ENCODE peak calls at places on chromosomes 13 and 19, in ten cellular contexts. H is astrocyte of the cerebellum, W is hepatocyte, Q is Panc1, Z is colonic mucosa, V is nephron progenitor cell, C is HCT116, M is AG09309, G is GM06990, B is Caco-2. Y is an unnamed sample.

GRCh38 chr19:51660975-51661600 is 14.5 kb upstream of the SIGLEC14 start:
- DNase-seq in H (peak), W (peak), Q (no peak), Z (peak), V (peak), C (peak), M (peak), G (no peak), B (peak), Y (peak)

GRCh38 chr19:50162988-50163387 is at the start of gene IZUMO2:
- DNase-seq in H (no peak), W (no peak), Q (no peak), Z (peak), V (no peak), C (no peak), M (no peak), G (no peak), B (no peak), Y (no peak)

GRCh38 chr13:97879646-97880297 is 73.7 kb upstream of the IPO5 start:
- DNase-seq in H (peak), W (no peak), Q (no peak), Z (no peak), V (no peak), C (peak), M (peak), G (no peak), B (no peak), Y (no peak)

GRCh38 chr13:46121597-46122163 is 16.8 kb upstream of the CPB2 start:
- DNase-seq in H (no peak), W (no peak), Q (no peak), Z (no peak), V (no peak), C (no peak), M (no peak), G (no peak), B (no peak), Y (no peak)

GRCh38 chr19:47994209-47994802 is at the start of gene ELSPBP1:
- DNase-seq in H (no peak), W (peak), Q (no peak), Z (no peak), V (peak), C (no peak), M (no peak), G (no peak), B (no peak), Y (no peak)

GRCh38 chr13:50745542-50745941 is 98.0 kb downstream of the DLEU7 start:
- DNase-seq in H (no peak), W (no peak), Q (no peak), Z (no peak), V (no peak), C (no peak), M (no peak), G (no peak), B (no peak), Y (no peak)

GRCh38 chr13:36718146-36718545 is 44.3 kb downstream of the SERTM1 start:
- DNase-seq in H (peak), W (no peak), Q (no peak), Z (no peak), V (no peak), C (no peak), M (no peak), G (no peak), B (no peak), Y (no peak)

GRCh38 chr13:27131202-27131623 is 40.4 kb downstream of the USP12 start:
- DNase-seq in H (no peak), W (peak), Q (peak), Z (peak), V (no peak), C (peak), M (no peak), G (peak), B (no peak), Y (peak)

DNA sequence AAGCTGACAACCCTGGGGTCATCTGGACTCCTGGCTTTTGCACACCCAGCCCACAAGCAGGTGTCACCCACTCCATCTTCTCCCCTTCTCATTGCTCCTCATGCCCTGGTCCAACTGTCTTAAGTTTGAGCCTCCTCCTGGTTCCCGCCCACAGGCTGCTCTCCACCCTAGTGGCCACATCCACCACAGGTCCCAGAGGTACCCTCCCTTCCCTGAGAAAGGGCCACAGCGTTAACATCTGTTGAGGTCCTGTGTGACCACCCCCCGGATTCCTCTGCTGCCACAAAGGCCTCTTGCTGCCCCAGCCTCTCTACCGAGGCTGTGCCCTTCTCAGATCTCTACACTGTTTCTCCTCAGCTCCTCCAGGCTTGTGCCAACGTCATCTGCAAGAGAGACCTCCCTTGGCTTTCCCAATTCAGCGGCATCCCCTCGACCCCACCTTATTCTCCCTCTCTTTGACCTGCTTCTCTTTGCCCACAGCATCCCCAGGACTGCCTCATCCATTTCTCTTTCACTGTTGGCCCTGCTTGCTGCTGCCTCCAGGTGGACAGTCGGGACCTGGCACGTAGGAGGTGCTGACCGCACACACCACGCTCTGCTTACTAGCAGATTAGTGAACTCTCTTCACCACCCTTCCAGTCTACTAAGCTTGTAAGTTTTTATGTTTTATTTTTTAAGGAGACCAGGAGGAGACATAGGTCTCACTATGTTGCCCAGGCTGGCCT is 33.3 kb downstream of the SUGP2 start:
- DNase-seq in H (no peak), W (no peak), Q (no peak), Z (no peak), V (no peak), C (no peak), M (no peak), G (no peak), B (no peak), Y (no peak)
- TF ChIP-seq CTCF in H (peak), W (peak), Q (no peak), Z (no peak), V (peak), C (peak), M (peak), G (no peak), B (no peak), Y (no peak)

GRCh38 chr19:15811476-15811875 is 4.0 kb downstream of the OR10H1 start:
- DNase-seq in H (no peak), W (no peak), Q (no peak), Z (no peak), V (no peak), C (no peak), M (no peak), G (no peak), B (no peak), Y (no peak)

GRCh38 chr19:15810335-15810734 is 5.1 kb downstream of the OR10H1 start:
- DNase-seq in H (no peak), W (no peak), Q (no peak), Z (peak), V (no peak), C (no peak), M (no peak), G (no peak), B (peak), Y (no peak)

GRCh38 chr19:15813916-15814315 is 1.5 kb downstream of the OR10H1 start:
- DNase-seq in H (no peak), W (no peak), Q (no peak), Z (no peak), V (no peak), C (no peak), M (no peak), G (no peak), B (no peak), Y (no peak)

GRCh38 chr19:15815306-15815705 is at the start of gene OR10H1:
- DNase-seq in H (no peak), W (no peak), Q (no peak), Z (no peak), V (no peak), C (no peak), M (no peak), G (no peak), B (peak), Y (no peak)

GRCh38 chr19:15812059-15812722 is 3.3 kb downstream of the OR10H1 start:
- DNase-seq in H (no peak), W (no peak), Q (no peak), Z (no peak), V (no peak), C (peak), M (no peak), G (no peak), B (peak), Y (no peak)
- TF ChIP-seq CTCF in H (no peak), W (no peak), Q (no peak), Z (no peak), V (no peak), C (peak), M (peak), G (peak), B (peak), Y (no peak)

GRCh38 chr19:33176670-33177416 is 17.3 kb upstream of the LRP3 start:
- DNase-seq in H (peak), W (peak), Q (peak), Z (peak), V (peak), C (peak), M (peak), G (peak), B (peak), Y (peak)
- TF ChIP-seq CTCF in H (peak), W (no peak), Q (no peak), Z (no peak), V (no peak), C (peak), M (peak), G (peak), B (no peak), Y (no peak)

GRCh38 chr19:42292963-42293362 is 9.0 kb upstream of the PRR19 start:
- DNase-seq in H (no peak), W (no peak), Q (no peak), Z (no peak), V (no peak), C (no peak), M (no peak), G (no peak), B (no peak), Y (no peak)

GRCh38 chr19:42293966-42294365 is 8.0 kb upstream of the PRR19 start:
- DNase-seq in H (no peak), W (no peak), Q (no peak), Z (no peak), V (no peak), C (no peak), M (no peak), G (no peak), B (no peak), Y (no peak)

GRCh38 chr19:42292042-42292960 is 9.6 kb upstream of the PRR19 start:
- DNase-seq in H (no peak), W (no peak), Q (no peak), Z (peak), V (no peak), C (no peak), M (no peak), G (no peak), B (no peak), Y (no peak)

GRCh38 chr19:42294471-42295137 is 7.3 kb upstream of the PRR19 start:
- DNase-seq in H (no peak), W (no peak), Q (no peak), Z (no peak), V (no peak), C (no peak), M (no peak), G (no peak), B (no peak), Y (no peak)

DNA sequence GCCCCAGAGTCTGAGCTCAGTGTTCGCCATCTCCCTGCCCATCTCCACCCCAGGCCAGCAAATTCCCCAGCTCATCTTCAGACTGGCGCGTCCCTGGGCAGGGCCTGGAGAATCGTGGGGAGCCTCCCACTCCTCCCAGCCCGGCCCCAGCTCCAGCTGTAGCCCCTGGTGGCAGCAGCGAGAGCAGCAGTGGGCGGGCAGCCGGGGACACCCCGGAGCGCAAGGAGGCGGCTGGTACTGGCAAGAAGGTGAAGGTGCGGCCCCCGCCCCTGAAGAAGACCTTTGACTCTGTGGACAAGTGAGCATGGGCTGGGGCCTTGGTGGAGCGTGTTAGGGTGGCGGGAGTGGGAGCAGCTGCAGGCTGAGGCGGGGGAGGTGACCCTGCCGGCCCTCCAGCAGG is 8.4 kb upstream of the PRR19 start:
- DNase-seq in H (no peak), W (no peak), Q (no peak), Z (no peak), V (no peak), C (no peak), M (no peak), G (no peak), B (peak), Y (no peak)
- TF ChIP-seq CTCF in H (no peak), W (peak), Q (peak), Z (no peak), V (peak), C (peak), M (peak), G (no peak), B (no peak), Y (no peak)

GRCh38 chr13:59975807-59976445 is 187.8 kb downstream of the DIAPH3 start:
- DNase-seq in H (no peak), W (no peak), Q (no peak), Z (no peak), V (no peak), C (no peak), M (no peak), G (no peak), B (no peak), Y (no peak)
- TF ChIP-seq CTCF in H (no peak), W (no peak), Q (no peak), Z (no peak), V (no peak), C (no peak), M (no peak), G (no peak), B (no peak), Y (no peak)

GRCh38 chr19:40444181-40445005 is at the start of gene SERTAD3:
- DNase-seq in H (peak), W (peak), Q (no peak), Z (peak), V (peak), C (peak), M (peak), G (peak), B (peak), Y (peak)
- TF ChIP-seq CTCF in H (peak), W (peak), Q (no peak), Z (no peak), V (no peak), C (peak), M (no peak), G (peak), B (no peak), Y (no peak)

GRCh38 chr13:93233997-93234416 is 7.4 kb downstream of the GPC6 start:
- DNase-seq in H (no peak), W (peak), Q (no peak), Z (no peak), V (no peak), C (no peak), M (no peak), G (no peak), B (peak), Y (no peak)
- TF ChIP-seq CTCF in H (peak), W (peak), Q (peak), Z (no peak), V (no peak), C (no peak), M (no peak), G (peak), B (peak), Y (no peak)

DNA sequence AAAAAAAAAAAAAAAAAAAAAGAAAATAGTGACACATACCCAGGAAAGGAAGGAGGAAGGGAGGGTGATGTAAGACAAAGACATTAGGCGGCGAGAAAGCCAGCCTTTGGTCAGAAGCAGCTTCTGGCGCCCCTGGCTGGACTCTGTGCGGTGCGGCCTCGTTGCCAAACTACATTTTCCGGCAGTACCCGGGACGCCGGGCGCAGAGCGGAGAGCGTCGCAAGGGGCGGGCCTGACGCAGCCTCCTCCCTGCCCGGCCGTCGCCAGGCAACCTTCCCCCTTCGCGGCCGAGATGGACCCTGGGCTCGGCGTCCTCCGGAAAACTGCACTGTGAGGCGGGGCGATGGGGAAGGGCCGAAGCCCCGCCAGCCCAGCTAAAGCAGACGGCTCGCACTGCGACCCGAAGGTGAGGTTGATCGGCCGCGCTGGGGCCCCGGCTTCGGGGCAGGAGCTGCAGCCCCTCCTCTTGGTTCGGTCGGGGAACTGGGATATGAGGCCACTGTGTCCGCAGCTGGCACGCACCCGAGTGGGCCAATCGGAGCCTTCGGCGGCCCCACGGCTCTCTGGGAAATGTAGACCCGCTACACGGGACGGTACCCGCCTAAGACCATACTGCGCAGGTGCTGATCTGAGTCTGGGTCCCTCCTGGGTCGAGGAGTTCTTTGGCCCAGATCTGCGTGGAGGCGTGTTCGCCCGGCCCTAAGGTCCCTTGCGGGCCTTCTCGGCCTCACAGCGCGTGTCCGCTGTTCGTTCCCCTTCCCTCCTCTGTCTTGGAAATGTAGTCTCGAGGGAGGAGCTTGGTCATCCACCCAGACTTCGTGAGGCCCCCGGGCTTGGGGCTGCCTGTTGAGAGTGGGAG is 2.3 kb upstream of the MZF1 start:
- DNase-seq in H (peak), W (peak), Q (peak), Z (peak), V (peak), C (peak), M (peak), G (peak), B (peak), Y (peak)
- TF ChIP-seq CTCF in H (no peak), W (no peak), Q (no peak), Z (no peak), V (no peak), C (no peak), M (no peak), G (peak), B (no peak), Y (no peak)